ENCODE peak calls at places on chromosomes 11 and 22, in four cellular contexts. F is K562, D is HepG2, G is GM12878. Y is an unnamed sample.

GRCh38 chr22:18994780-18995711 is 59.0 kb upstream of the PRODH start:
- DNase-seq in F (no peak), D (peak), G (no peak), Y (no peak)

GRCh38 chr22:47759909-47760308 is 997.5 kb downstream of the TBC1D22A start:
- DNase-seq in F (no peak), D (no peak), G (no peak), Y (no peak)

GRCh38 chr11:93032580-93032979 is 63.1 kb downstream of the MTNR1B start:
- DNase-seq in F (no peak), D (no peak), G (no peak), Y (no peak)

GRCh38 chr11:33262016-33262638 is 4.9 kb downstream of the HIPK3 start:
- DNase-seq in F (no peak), D (no peak), G (no peak), Y (no peak)

GRCh38 chr11:100681064-100681502 is 6.0 kb upstream of the ARHGAP42 start:
- DNase-seq in F (peak), D (peak), G (peak), Y (no peak)

GRCh38 chr11:35083181-35084061 is 55.5 kb upstream of the CD44 start:
- DNase-seq in F (no peak), D (no peak), G (peak), Y (no peak)

GRCh38 chr22:35337932-35338331 is 38.2 kb downstream of the TOM1 start:
- DNase-seq in F (no peak), D (no peak), G (no peak), Y (no peak)

GRCh38 chr11:2889399-2890273 is 4.1 kb upstream of the CDKN1C start:
- DNase-seq in F (no peak), D (peak), G (no peak), Y (no peak)

GRCh38 chr11:61124574-61125309 is 22.5 kb downstream of the CD5 start:
- DNase-seq in F (no peak), D (no peak), G (no peak), Y (no peak)

GRCh38 chr22:23118647-23119491 is 22.9 kb downstream of the RSPH14 start:
- DNase-seq in F (peak), D (no peak), G (no peak), Y (no peak)

GRCh38 chr11:68798221-68798813 is 43.4 kb downstream of the CPT1A start:
- DNase-seq in F (peak), D (peak), G (no peak), Y (peak)

GRCh38 chr11:70434813-70435300 is 36.5 kb downstream of the CTTN start:
- DNase-seq in F (no peak), D (no peak), G (no peak), Y (no peak)
- TF ChIP-seq FOXK2 in F (no peak), D (no peak), G (no peak), Y (no peak)

GRCh38 chr11:109940816-109941215 is 152.4 kb upstream of the ZC3H12C start:
- DNase-seq in F (peak), D (no peak), G (no peak), Y (no peak)

GRCh38 chr11:109945626-109946321 is 147.4 kb upstream of the ZC3H12C start:
- DNase-seq in F (no peak), D (no peak), G (no peak), Y (no peak)

GRCh38 chr11:109946322-109946846 is 146.8 kb upstream of the ZC3H12C start:
- DNase-seq in F (peak), D (peak), G (peak), Y (peak)
- TF ChIP-seq FOXK2 in F (peak), D (no peak), G (no peak), Y (no peak)

DNA sequence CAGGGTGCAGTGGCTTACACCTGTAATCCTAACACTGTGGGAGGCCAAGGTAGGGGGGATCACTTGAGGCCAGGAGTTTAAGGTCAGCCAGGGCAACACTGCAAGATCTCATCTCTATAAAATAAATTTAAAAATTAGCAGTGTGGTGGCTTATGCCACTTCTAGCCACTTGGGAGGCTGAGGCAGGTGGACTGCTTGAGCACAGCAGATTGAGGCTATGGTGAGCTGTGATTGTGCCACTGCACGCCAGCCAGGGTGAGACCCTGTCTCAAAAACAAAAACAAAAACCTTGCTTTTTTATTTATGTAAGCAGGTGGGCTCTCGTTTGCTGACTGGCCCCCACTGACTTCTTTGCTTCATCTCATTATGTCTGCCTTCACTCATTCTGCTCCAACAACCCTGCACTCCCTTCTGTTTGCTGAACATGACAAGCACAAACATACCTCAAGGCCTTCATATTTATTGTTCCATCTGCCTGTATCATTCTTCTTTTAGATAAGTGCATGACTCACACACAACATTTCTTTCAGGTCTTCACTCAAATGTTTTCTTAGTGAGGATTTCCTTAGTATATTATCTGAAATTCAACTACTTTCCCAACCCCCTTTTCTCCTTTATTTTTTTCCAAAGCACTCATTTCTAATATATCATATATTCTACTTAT is 32.4 kb upstream of the CLNS1A start:
- DNase-seq in F (no peak), D (peak), G (no peak), Y (no peak)
- TF ChIP-seq FOXK2 in F (no peak), D (no peak), G (no peak), Y (no peak)

GRCh38 chr22:43365715-43366440 is 22.7 kb upstream of the SCUBE1 start:
- DNase-seq in F (no peak), D (no peak), G (no peak), Y (no peak)

GRCh38 chr22:43375951-43376455 is 32.8 kb upstream of the SCUBE1 start:
- DNase-seq in F (no peak), D (no peak), G (no peak), Y (no peak)

DNA sequence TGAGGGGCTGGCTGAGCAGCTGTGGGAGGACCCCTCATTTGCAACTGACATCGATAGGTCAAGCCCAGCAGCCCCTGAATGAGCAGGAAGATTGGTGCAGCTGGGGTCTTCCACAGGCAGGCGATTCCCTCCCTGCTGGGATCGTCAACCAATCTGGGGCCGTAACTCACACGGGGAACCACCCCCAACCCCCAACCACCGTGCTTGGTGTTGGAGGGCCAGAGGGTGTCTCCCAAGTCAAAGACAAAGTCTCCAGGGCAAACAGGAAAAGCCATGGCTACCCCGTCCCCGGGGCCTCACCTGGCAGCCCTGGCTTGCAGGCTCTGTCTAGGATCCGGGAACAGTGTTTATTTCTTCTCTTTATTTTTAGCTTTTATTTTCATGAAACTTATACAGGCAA is 26.9 kb upstream of the SCUBE1 start:
- DNase-seq in F (no peak), D (no peak), G (no peak), Y (no peak)
- TF ChIP-seq FOXK2 in F (no peak), D (no peak), G (no peak), Y (no peak)

GRCh38 chr11:70019576-70020011 is 58.5 kb upstream of the ANO1 start:
- DNase-seq in F (no peak), D (no peak), G (no peak), Y (no peak)
- TF ChIP-seq FOXK2 in F (no peak), D (no peak), G (no peak), Y (no peak)

Y was measured in HEK293T.